ENCODE peak calls at places on chromosomes 12 and 14, in five cellular contexts. One of them, this sample, is unnamed.

GRCh38 chr14:70662080-70662479 is 20.4 kb downstream of the TTC9 start:
- DNase-seq in lower lobe of right lung: no peak
- DNase-seq in NAMALWA: no peak
- DNase-seq in uterus: no peak
- DNase-seq in H7: no peak
- DNase-seq in this sample: no peak

GRCh38 chr14:103899316-103899715 is 28.9 kb upstream of the TDRD9 start:
- DNase-seq in lower lobe of right lung: no peak
- DNase-seq in NAMALWA: peak; percentile 40
- DNase-seq in uterus: no peak
- DNase-seq in H7: peak; percentile 72
- DNase-seq in this sample: no peak

GRCh38 chr14:92686763-92687427 is 61.5 kb downstream of the LGMN start:
- DNase-seq in lower lobe of right lung: peak; percentile 84
- DNase-seq in NAMALWA: peak; percentile 70
- DNase-seq in uterus: peak; percentile 85
- DNase-seq in H7: peak; percentile 99
- DNase-seq in this sample: peak; percentile 59

GRCh38 chr12:24975425-24975824 is 26.5 kb upstream of the BCAT1 start:
- DNase-seq in lower lobe of right lung: no peak
- DNase-seq in NAMALWA: no peak
- DNase-seq in uterus: no peak
- DNase-seq in H7: no peak
- DNase-seq in this sample: no peak

GRCh38 chr12:132508860-132509732 is 19.1 kb downstream of the FBRSL1 start:
- DNase-seq in lower lobe of right lung: no peak
- DNase-seq in NAMALWA: no peak
- DNase-seq in uterus: no peak
- DNase-seq in H7: peak; percentile 68
- DNase-seq in this sample: no peak

GRCh38 chr14:96102071-96102856 is 63.1 kb downstream of the C14orf132 start:
- DNase-seq in lower lobe of right lung: no peak
- DNase-seq in NAMALWA: no peak
- DNase-seq in uterus: no peak
- DNase-seq in H7: peak; percentile 8
- DNase-seq in this sample: no peak

GRCh38 chr12:56377310-56377988 is 14.8 kb upstream of the APOF start:
- DNase-seq in lower lobe of right lung: no peak
- DNase-seq in NAMALWA: no peak
- DNase-seq in uterus: no peak
- DNase-seq in H7: peak; percentile 62
- DNase-seq in this sample: no peak

GRCh38 chr12:12365931-12366431 is 9.1 kb downstream of the BORCS5 start:
- DNase-seq in lower lobe of right lung: no peak
- DNase-seq in NAMALWA: no peak
- DNase-seq in uterus: no peak
- DNase-seq in H7: peak; percentile 32
- DNase-seq in this sample: no peak

GRCh38 chr12:99250091-99250490 is 397.5 kb upstream of the GARIN6 start:
- DNase-seq in lower lobe of right lung: no peak
- DNase-seq in NAMALWA: no peak
- DNase-seq in uterus: no peak
- DNase-seq in H7: no peak
- DNase-seq in this sample: no peak

GRCh38 chr14:75445958-75446357 is 18.1 kb downstream of the JDP2 start:
- DNase-seq in lower lobe of right lung: no peak
- DNase-seq in NAMALWA: no peak
- DNase-seq in uterus: no peak
- DNase-seq in H7: no peak
- DNase-seq in this sample: no peak

GRCh38 chr12:53299454-53300180 is at the start of gene MYG1:
- DNase-seq in lower lobe of right lung: peak; percentile 94
- DNase-seq in NAMALWA: peak; percentile 94
- DNase-seq in uterus: peak; percentile 83
- DNase-seq in H7: peak; percentile 93
- DNase-seq in this sample: peak; percentile 94

GRCh38 chr12:57627504-57628279 is 5.3 kb downstream of the B4GALNT1 start:
- DNase-seq in lower lobe of right lung: no peak
- DNase-seq in NAMALWA: no peak
- DNase-seq in uterus: peak; percentile 14
- DNase-seq in H7: peak; percentile 80
- DNase-seq in this sample: no peak

GRCh38 chr12:126189856-126190255 is 1124.6 kb downstream of the AACS start:
- DNase-seq in lower lobe of right lung: no peak
- DNase-seq in NAMALWA: no peak
- DNase-seq in uterus: no peak
- DNase-seq in H7: no peak
- DNase-seq in this sample: no peak

GRCh38 chr14:74979442-74980397 is 23.0 kb upstream of the EIF2B2 start:
- DNase-seq in lower lobe of right lung: no peak
- DNase-seq in NAMALWA: peak; percentile 5
- DNase-seq in uterus: no peak
- DNase-seq in H7: peak; percentile 83
- DNase-seq in this sample: no peak

GRCh38 chr12:15184484-15184883 is 36.7 kb downstream of the RERG start:
- DNase-seq in lower lobe of right lung: no peak
- DNase-seq in NAMALWA: no peak
- DNase-seq in uterus: no peak
- DNase-seq in H7: no peak
- DNase-seq in this sample: no peak

GRCh38 chr14:99315197-99315596 is 43.2 kb upstream of the BCL11B start:
- DNase-seq in lower lobe of right lung: no peak
- DNase-seq in NAMALWA: no peak
- DNase-seq in uterus: no peak
- DNase-seq in H7: no peak
- DNase-seq in this sample: no peak

GRCh38 chr12:130839770-130840355 is 813 bp upstream of the STX2 start:
- DNase-seq in lower lobe of right lung: no peak
- DNase-seq in NAMALWA: no peak
- DNase-seq in uterus: no peak
- DNase-seq in H7: no peak
- DNase-seq in this sample: no peak

GRCh38 chr12:95838125-95838524 is 20.6 kb upstream of the SNRPF start:
- DNase-seq in lower lobe of right lung: no peak
- DNase-seq in NAMALWA: no peak
- DNase-seq in uterus: no peak
- DNase-seq in H7: no peak
- DNase-seq in this sample: peak; percentile 24

GRCh38 chr14:104133496-104133895 is 4.9 kb upstream of the KIF26A start:
- DNase-seq in lower lobe of right lung: no peak
- DNase-seq in NAMALWA: no peak
- DNase-seq in uterus: no peak
- DNase-seq in H7: peak; percentile 36
- DNase-seq in this sample: no peak

GRCh38 chr14:71933026-71933587 is 878 bp downstream of the RGS6 start:
- DNase-seq in lower lobe of right lung: no peak
- DNase-seq in NAMALWA: no peak
- DNase-seq in uterus: no peak
- DNase-seq in H7: peak; percentile 60
- DNase-seq in this sample: no peak

GRCh38 chr12:67638694-67639093 is 9.9 kb upstream of the DYRK2 start:
- DNase-seq in lower lobe of right lung: no peak
- DNase-seq in NAMALWA: no peak
- DNase-seq in uterus: no peak
- DNase-seq in H7: no peak
- DNase-seq in this sample: no peak

GRCh38 chr12:851913-852312 is 97.6 kb downstream of the RAD52 start:
- DNase-seq in lower lobe of right lung: no peak
- DNase-seq in NAMALWA: no peak
- DNase-seq in uterus: no peak
- DNase-seq in H7: no peak
- DNase-seq in this sample: no peak

GRCh38 chr12:12202747-12203146 is 64.1 kb downstream of the LRP6 start:
- DNase-seq in lower lobe of right lung: no peak
- DNase-seq in NAMALWA: no peak
- DNase-seq in uterus: no peak
- DNase-seq in H7: no peak
- DNase-seq in this sample: no peak

GRCh38 chr14:91744068-91744480 is 12.2 kb upstream of the CATSPERB start:
- DNase-seq in lower lobe of right lung: no peak
- DNase-seq in NAMALWA: no peak
- DNase-seq in uterus: no peak
- DNase-seq in H7: no peak
- DNase-seq in this sample: no peak

GRCh38 chr12:93089805-93090569 is 160.9 kb upstream of the EEA1 start:
- DNase-seq in lower lobe of right lung: no peak
- DNase-seq in NAMALWA: no peak
- DNase-seq in uterus: no peak
- DNase-seq in H7: no peak
- DNase-seq in this sample: peak; percentile 63

GRCh38 chr14:69284170-69284569 is 24.2 kb downstream of the GALNT16 start:
- DNase-seq in lower lobe of right lung: no peak
- DNase-seq in NAMALWA: no peak
- DNase-seq in uterus: no peak
- DNase-seq in H7: no peak
- DNase-seq in this sample: no peak

GRCh38 chr14:22598896-22599244 is 770 bp downstream of the ABHD4 start:
- DNase-seq in lower lobe of right lung: no peak
- DNase-seq in NAMALWA: peak; percentile 40
- DNase-seq in uterus: peak; percentile 41
- DNase-seq in H7: peak; percentile 78
- DNase-seq in this sample: no peak

GRCh38 chr14:81416233-81416927 is 16.3 kb upstream of the STON2 start:
- DNase-seq in lower lobe of right lung: no peak
- DNase-seq in NAMALWA: no peak
- DNase-seq in uterus: no peak
- DNase-seq in H7: no peak
- DNase-seq in this sample: peak; percentile 90

This sample was measured in Kasumi-1.